ENCODE peak calls at places on chromosome 5, in six cellular contexts. One of them, this sample, is unnamed.

GRCh38 chr5:90182726-90183125 is 226.8 kb downstream of the CETN3 start:
- DNase-seq in GM12878: no peak
- DNase-seq in IMR-90: no peak
- DNase-seq in HepG2: no peak
- DNase-seq in HEK293T: no peak
- DNase-seq in K562: no peak
- DNase-seq in this sample: no peak

GRCh38 chr5:53126514-53126913 is 17.0 kb upstream of the MOCS2 start:
- DNase-seq in GM12878: no peak
- DNase-seq in HEK293T: no peak
- DNase-seq in HepG2: no peak
- DNase-seq in K562: no peak
- DNase-seq in IMR-90: peak; percentile 81
- DNase-seq in this sample: no peak

GRCh38 chr5:142245776-142246175 is 79.0 kb downstream of the SPRY4 start:
- DNase-seq in HepG2: no peak
- DNase-seq in IMR-90: no peak
- DNase-seq in HEK293T: no peak
- DNase-seq in GM12878: no peak
- DNase-seq in K562: no peak
- DNase-seq in this sample: no peak

GRCh38 chr5:155753943-155754581 is 572.9 kb upstream of the SGCD start:
- DNase-seq in K562: no peak
- DNase-seq in IMR-90: no peak
- DNase-seq in GM12878: no peak
- DNase-seq in HEK293T: no peak
- DNase-seq in HepG2: no peak
- DNase-seq in this sample: no peak

GRCh38 chr5:79418276-79418675 is 95.7 kb downstream of the HOMER1 start:
- DNase-seq in GM12878: no peak
- DNase-seq in HEK293T: no peak
- DNase-seq in IMR-90: no peak
- DNase-seq in HepG2: no peak
- DNase-seq in K562: no peak
- DNase-seq in this sample: no peak

GRCh38 chr5:75072066-75072465 is 19.7 kb upstream of the GCNT4 start:
- DNase-seq in GM12878: no peak
- DNase-seq in HEK293T: no peak
- DNase-seq in HepG2: no peak
- DNase-seq in K562: no peak
- DNase-seq in IMR-90: no peak
- DNase-seq in this sample: no peak

GRCh38 chr5:102010644-102011043 is 285.4 kb downstream of the SLCO4C1 start:
- DNase-seq in K562: no peak
- DNase-seq in HepG2: no peak
- DNase-seq in HEK293T: no peak
- DNase-seq in GM12878: no peak
- DNase-seq in IMR-90: no peak
- DNase-seq in this sample: no peak

GRCh38 chr5:59694416-59694815 is 199.1 kb downstream of the PDE4D start:
- DNase-seq in K562: no peak
- DNase-seq in HepG2: no peak
- DNase-seq in GM12878: no peak
- DNase-seq in HEK293T: no peak
- DNase-seq in IMR-90: no peak
- DNase-seq in this sample: no peak

GRCh38 chr5:148343049-148343413 is 7.7 kb downstream of the SPINK9 start:
- DNase-seq in K562: peak; percentile 11
- DNase-seq in IMR-90: no peak
- DNase-seq in HepG2: no peak
- DNase-seq in GM12878: no peak
- DNase-seq in HEK293T: no peak
- DNase-seq in this sample: no peak

GRCh38 chr5:34656700-34657549 is 797 bp downstream of the RAI14 start:
- DNase-seq in IMR-90: no peak
- DNase-seq in HepG2: no peak
- DNase-seq in HEK293T: peak; percentile 28
- DNase-seq in K562: peak; percentile 68
- DNase-seq in GM12878: no peak
- DNase-seq in this sample: no peak

GRCh38 chr5:78295035-78295961 is 800 bp upstream of the AP3B1 start:
- DNase-seq in IMR-90: no peak
- DNase-seq in HEK293T: peak; percentile 36
- DNase-seq in HepG2: peak; percentile 39
- DNase-seq in K562: peak; percentile 9
- DNase-seq in GM12878: no peak
- DNase-seq in this sample: peak; percentile 35

GRCh38 chr5:98309785-98310566 is 463.5 kb upstream of the RGMB start:
- DNase-seq in K562: no peak
- DNase-seq in GM12878: peak; percentile 30
- DNase-seq in HepG2: peak; percentile 13
- DNase-seq in IMR-90: peak; percentile 99
- DNase-seq in HEK293T: no peak
- DNase-seq in this sample: peak; percentile 34

GRCh38 chr5:5533927-5534326 is 111.5 kb downstream of the ICE1 start:
- DNase-seq in GM12878: no peak
- DNase-seq in K562: no peak
- DNase-seq in HEK293T: no peak
- DNase-seq in IMR-90: no peak
- DNase-seq in HepG2: no peak
- DNase-seq in this sample: no peak

GRCh38 chr5:61115968-61116367 is 46.3 kb downstream of the SMIM15 start:
- DNase-seq in GM12878: peak; percentile 11
- DNase-seq in K562: no peak
- DNase-seq in HEK293T: no peak
- DNase-seq in IMR-90: no peak
- DNase-seq in HepG2: no peak
- DNase-seq in this sample: no peak

GRCh38 chr5:104297076-104297475 is 734.5 kb upstream of the NUDT12 start:
- DNase-seq in K562: no peak
- DNase-seq in HepG2: no peak
- DNase-seq in HEK293T: no peak
- DNase-seq in IMR-90: no peak
- DNase-seq in GM12878: no peak
- DNase-seq in this sample: no peak

GRCh38 chr5:125560476-125561225 is 814.2 kb upstream of the ZNF608 start:
- DNase-seq in HepG2: no peak
- DNase-seq in HEK293T: no peak
- DNase-seq in GM12878: no peak
- DNase-seq in K562: no peak
- DNase-seq in IMR-90: peak; percentile 27
- DNase-seq in this sample: no peak

GRCh38 chr5:55219770-55220169 is 7.3 kb downstream of the MCIDAS start:
- DNase-seq in HepG2: no peak
- DNase-seq in GM12878: no peak
- DNase-seq in IMR-90: no peak
- DNase-seq in HEK293T: no peak
- DNase-seq in K562: no peak
- DNase-seq in this sample: no peak

GRCh38 chr5:32332971-32333370 is 20.2 kb upstream of the MTMR12 start:
- DNase-seq in K562: no peak
- DNase-seq in HepG2: no peak
- DNase-seq in HEK293T: no peak
- DNase-seq in GM12878: no peak
- DNase-seq in IMR-90: peak; percentile 49
- DNase-seq in this sample: no peak

GRCh38 chr5:24509943-24510342 is 134.8 kb downstream of the CDH10 start:
- DNase-seq in IMR-90: no peak
- DNase-seq in GM12878: no peak
- DNase-seq in HEK293T: no peak
- DNase-seq in K562: no peak
- DNase-seq in HepG2: no peak
- DNase-seq in this sample: no peak

GRCh38 chr5:7467179-7467578 is 71.2 kb downstream of the ADCY2 start:
- DNase-seq in IMR-90: no peak
- DNase-seq in HepG2: no peak
- DNase-seq in GM12878: no peak
- DNase-seq in K562: no peak
- DNase-seq in HEK293T: no peak
- DNase-seq in this sample: no peak

GRCh38 chr5:179128041-179128365 is 67.8 kb downstream of the ZNF354C start:
- DNase-seq in IMR-90: no peak
- DNase-seq in HEK293T: no peak
- DNase-seq in GM12878: no peak
- DNase-seq in HepG2: no peak
- DNase-seq in K562: no peak
- DNase-seq in this sample: no peak

GRCh38 chr5:151601376-151601775 is 10.2 kb upstream of the FAT2 start:
- DNase-seq in HEK293T: no peak
- DNase-seq in HepG2: no peak
- DNase-seq in K562: no peak
- DNase-seq in GM12878: no peak
- DNase-seq in IMR-90: no peak
- DNase-seq in this sample: no peak

GRCh38 chr5:854217-854616 is 3.4 kb upstream of the ZDHHC11 start:
- DNase-seq in GM12878: no peak
- DNase-seq in K562: no peak
- DNase-seq in IMR-90: no peak
- DNase-seq in HEK293T: no peak
- DNase-seq in HepG2: no peak
- DNase-seq in this sample: no peak

GRCh38 chr5:134003957-134004625 is 684 bp downstream of the VDAC1 start:
- DNase-seq in K562: peak; percentile 91
- DNase-seq in GM12878: no peak
- DNase-seq in IMR-90: peak; percentile 42
- DNase-seq in HepG2: no peak
- DNase-seq in HEK293T: peak; percentile 39
- DNase-seq in this sample: peak; percentile 49

DNA sequence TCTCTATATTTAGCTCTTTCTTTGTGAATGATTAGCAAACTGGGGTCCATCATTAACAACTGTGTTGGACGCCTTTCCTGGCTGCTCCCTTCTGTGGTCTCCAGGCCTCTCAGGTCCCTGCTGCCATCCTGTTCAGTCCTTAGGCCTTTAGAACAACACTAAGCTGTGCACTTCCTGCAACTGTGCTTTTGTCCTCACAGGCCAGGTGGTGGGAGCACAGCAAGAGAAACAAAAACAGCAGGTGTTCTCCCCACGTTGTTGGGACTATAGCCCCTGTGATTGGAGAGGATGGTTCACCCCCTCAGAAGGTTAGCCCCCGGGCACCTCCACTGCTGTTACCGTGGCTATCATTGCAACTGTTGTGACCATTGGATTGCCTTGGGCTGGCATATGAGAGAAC is 41.7 kb upstream of the CLINT1 start:
- DNase-seq in HEK293T: no peak
- DNase-seq in IMR-90: no peak
- DNase-seq in GM12878: no peak
- DNase-seq in HepG2: no peak
- DNase-seq in K562: no peak
- DNase-seq in this sample: no peak
- TF ChIP-seq BHLHE40 in HEK293T: no peak
- TF ChIP-seq BHLHE40 in IMR-90: no peak
- TF ChIP-seq BHLHE40 in GM12878: no peak
- TF ChIP-seq BHLHE40 in HepG2: no peak
- TF ChIP-seq BHLHE40 in K562: no peak
- TF ChIP-seq BHLHE40 in this sample: no peak

DNA sequence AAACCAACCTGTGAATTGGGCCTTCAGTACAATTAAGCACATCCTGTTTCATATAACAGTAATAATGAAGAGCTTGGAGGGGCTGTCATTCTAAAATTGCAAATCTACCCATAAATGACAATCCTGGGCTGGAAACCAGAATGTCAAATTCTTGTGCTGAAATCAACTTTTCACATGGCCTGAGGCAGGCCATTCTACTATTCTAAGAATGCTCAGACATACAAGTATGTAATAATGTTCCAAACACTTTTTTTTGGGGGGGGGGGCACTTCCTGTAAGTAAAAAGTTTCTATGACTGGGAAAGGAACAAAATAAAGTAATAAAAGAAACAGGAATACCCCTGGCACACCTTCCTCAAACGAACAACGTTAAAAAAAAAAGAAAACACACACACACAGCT is 1.5 kb downstream of the ETF1 start:
- DNase-seq in HepG2: no peak
- DNase-seq in K562: no peak
- DNase-seq in IMR-90: no peak
- DNase-seq in GM12878: no peak
- DNase-seq in HEK293T: no peak
- DNase-seq in this sample: no peak
- TF ChIP-seq BHLHE40 in HepG2: no peak
- TF ChIP-seq BHLHE40 in K562: no peak
- TF ChIP-seq BHLHE40 in IMR-90: no peak
- TF ChIP-seq BHLHE40 in GM12878: no peak
- TF ChIP-seq BHLHE40 in HEK293T: no peak
- TF ChIP-seq BHLHE40 in this sample: no peak

GRCh38 chr5:112024769-112025168 is 267.8 kb upstream of the NREP start:
- DNase-seq in K562: no peak
- DNase-seq in GM12878: no peak
- DNase-seq in HepG2: no peak
- DNase-seq in IMR-90: peak; percentile 64
- DNase-seq in HEK293T: no peak
- DNase-seq in this sample: no peak
- TF ChIP-seq BHLHE40 in K562: no peak
- TF ChIP-seq BHLHE40 in GM12878: no peak
- TF ChIP-seq BHLHE40 in HepG2: no peak
- TF ChIP-seq BHLHE40 in IMR-90: no peak
- TF ChIP-seq BHLHE40 in HEK293T: no peak
- TF ChIP-seq BHLHE40 in this sample: no peak

GRCh38 chr5:150146235-150146634 is 9.4 kb downstream of the PDGFRB start:
- DNase-seq in HepG2: no peak
- DNase-seq in GM12878: no peak
- DNase-seq in IMR-90: no peak
- DNase-seq in K562: no peak
- DNase-seq in HEK293T: no peak
- DNase-seq in this sample: no peak

GRCh38 chr5:150147580-150148407 is 7.9 kb downstream of the PDGFRB start:
- DNase-seq in IMR-90: no peak
- DNase-seq in HEK293T: no peak
- DNase-seq in K562: no peak
- DNase-seq in GM12878: no peak
- DNase-seq in HepG2: no peak
- DNase-seq in this sample: no peak

GRCh38 chr5:150149618-150150017 is 6.0 kb downstream of the PDGFRB start:
- DNase-seq in HepG2: no peak
- DNase-seq in HEK293T: no peak
- DNase-seq in K562: no peak
- DNase-seq in GM12878: no peak
- DNase-seq in IMR-90: no peak
- DNase-seq in this sample: no peak

GRCh38 chr5:150146862-150147579 is 8.6 kb downstream of the PDGFRB start:
- DNase-seq in IMR-90: no peak
- DNase-seq in GM12878: no peak
- DNase-seq in K562: no peak
- DNase-seq in HEK293T: no peak
- DNase-seq in HepG2: no peak
- DNase-seq in this sample: no peak

DNA sequence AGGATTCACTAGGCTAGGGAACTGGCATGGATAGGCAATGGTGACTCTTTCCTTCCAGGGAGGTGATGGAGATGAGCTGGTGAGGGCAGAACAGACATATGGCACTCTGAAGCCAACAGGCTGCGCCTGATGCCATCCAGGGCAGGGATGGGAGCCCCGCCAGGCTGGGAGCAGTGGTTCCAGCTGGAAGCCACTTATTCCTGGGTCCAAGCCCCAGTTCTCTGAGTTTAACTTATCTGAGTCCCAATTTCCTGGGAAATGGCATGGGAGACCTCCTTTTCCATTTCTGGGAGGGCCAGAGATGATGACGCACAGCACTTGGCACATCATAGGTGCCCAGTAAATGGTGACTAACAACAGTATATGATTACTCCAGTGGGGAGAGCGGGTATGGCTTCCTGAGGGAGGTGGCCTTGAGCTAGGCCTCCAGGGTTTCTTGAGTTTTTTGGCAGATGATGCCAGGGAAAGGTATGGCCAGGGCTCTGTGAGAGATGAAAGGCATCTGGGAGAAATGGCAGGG is 7.2 kb downstream of the PDGFRB start:
- DNase-seq in HEK293T: no peak
- DNase-seq in HepG2: no peak
- DNase-seq in GM12878: no peak
- DNase-seq in K562: no peak
- DNase-seq in IMR-90: peak; percentile 45
- DNase-seq in this sample: no peak
- TF ChIP-seq BHLHE40 in HEK293T: no peak
- TF ChIP-seq BHLHE40 in HepG2: no peak
- TF ChIP-seq BHLHE40 in GM12878: no peak
- TF ChIP-seq BHLHE40 in K562: no peak
- TF ChIP-seq BHLHE40 in IMR-90: no peak
- TF ChIP-seq BHLHE40 in this sample: no peak

This sample was measured in A549.